ENCODE peak calls at places on chromosomes 13 and 19, in four cellular contexts. C is foreskin fibroblast, Y is heart right ventricle, V is ELF-1. E is an unnamed sample.

GRCh38 chr13:41746259-41746658 is 214.7 kb downstream of the VWA8 start:
- DNase-seq in C (peak), Y (no peak), V (no peak), E (peak)

GRCh38 chr13:100428966-100429365 is 159.6 kb downstream of the GGACT start:
- DNase-seq in C (no peak), Y (no peak), V (no peak), E (no peak)

GRCh38 chr19:4059931-4060620 is 6.6 kb downstream of the ZBTB7A start:
- DNase-seq in C (no peak), Y (peak), V (no peak), E (no peak)

GRCh38 chr19:14495678-14496028 is 274 bp downstream of the GIPC1 start:
- DNase-seq in C (no peak), Y (no peak), V (no peak), E (no peak)

GRCh38 chr13:83515267-83515666 is 367.0 kb downstream of the SLITRK1 start:
- DNase-seq in C (peak), Y (no peak), V (no peak), E (peak)

GRCh38 chr13:78701383-78701782 is 42.4 kb upstream of the OBI1 start:
- DNase-seq in C (no peak), Y (no peak), V (no peak), E (no peak)

GRCh38 chr19:743168-743687 is 7.7 kb upstream of the MISP start:
- DNase-seq in C (no peak), Y (peak), V (peak), E (no peak)

GRCh38 chr13:110338441-110339101 is 31.5 kb downstream of the COL4A2 start:
- DNase-seq in C (peak), Y (peak), V (peak), E (peak)

GRCh38 chr13:89518289-89519077 is 1829.0 kb upstream of the MIR17HG start:
- DNase-seq in C (no peak), Y (no peak), V (peak), E (no peak)

GRCh38 chr19:49829721-49830120 is 11.6 kb downstream of the MED25 start:
- DNase-seq in C (no peak), Y (no peak), V (no peak), E (no peak)

GRCh38 chr19:8655340-8655709 is 24.9 kb downstream of the NFILZ start:
- DNase-seq in C (no peak), Y (no peak), V (no peak), E (no peak)

GRCh38 chr13:20398459-20398858 is 127.2 kb downstream of the CRYL1 start:
- DNase-seq in C (no peak), Y (no peak), V (no peak), E (no peak)

GRCh38 chr19:31470229-31470939 is 121.1 kb upstream of the TSHZ3 start:
- DNase-seq in C (no peak), Y (no peak), V (no peak), E (no peak)

GRCh38 chr19:55619264-55619663 is 5.1 kb downstream of the ZNF784 start:
- DNase-seq in C (no peak), Y (no peak), V (no peak), E (no peak)

GRCh38 chr13:48159436-48160225 is 64.7 kb upstream of the MED4 start:
- DNase-seq in C (no peak), Y (no peak), V (peak), E (no peak)

GRCh38 chr13:24662195-24663088 is 17.8 kb upstream of the ATP12A start:
- DNase-seq in C (no peak), Y (no peak), V (no peak), E (no peak)

GRCh38 chr19:6589711-6590457 is 1.1 kb downstream of the CD70 start:
- DNase-seq in C (no peak), Y (no peak), V (no peak), E (no peak)

E was measured in brain microvascular endothelial cell.